ENCODE peak calls at places on chromosomes 5 and 9, in ten cellular contexts. Z is kidney, B is AG09309, W is nephron progenitor cell, X is AG09319, C is fibroblast of villous mesenchyme, Q is WTC11, Y is left ventricle myocardium inferior, A is BE2C, U is A549. O is an unnamed sample.

GRCh38 chr5:73861313-73861978 is 235.4 kb downstream of the ARHGEF28 start:
- DNase-seq in A (no peak), Y (no peak), W (no peak), U (no peak), C (no peak), X (peak; percentile 19), Z (no peak), B (no peak), Q (no peak), O (peak; percentile 50)

GRCh38 chr5:88190106-88190834 is 78.4 kb downstream of the TMEM161B start:
- DNase-seq in U (peak; percentile 2), B (no peak), A (no peak), W (no peak), Y (no peak), X (no peak), Q (peak; percentile 24), Z (no peak), C (no peak), O (peak; percentile 18)

GRCh38 chr9:2767800-2768199 is 50.5 kb downstream of the KCNV2 start:
- DNase-seq in W (no peak), X (no peak), Z (no peak), Y (no peak), C (no peak), U (no peak), B (no peak), Q (no peak), A (no peak), O (no peak)

GRCh38 chr9:93575706-93576295 is 583 bp upstream of the PHF2 start:
- DNase-seq in B (no peak), W (peak; percentile 31), Z (no peak), X (no peak), Q (no peak), Y (peak; percentile 48), A (no peak), C (peak; percentile 36), U (peak; percentile 39), O (no peak)

GRCh38 chr5:123530728-123531127 is 18.8 kb downstream of the CSNK1G3 start:
- DNase-seq in Z (no peak), C (no peak), U (no peak), B (no peak), Y (no peak), A (no peak), W (no peak), X (no peak), Q (no peak), O (peak; percentile 17)

GRCh38 chr9:96137666-96138429 is 164.1 kb downstream of the HSD17B3 start:
- DNase-seq in Q (no peak), C (peak; percentile 35), Z (no peak), U (no peak), A (no peak), Y (no peak), W (no peak), X (no peak), B (no peak), O (peak; percentile 47)

GRCh38 chr5:160263326-160263850 is 34.1 kb downstream of the FABP6 start:
- DNase-seq in W (no peak), A (no peak), C (no peak), Y (no peak), Z (no peak), U (no peak), Q (no peak), B (no peak), X (no peak), O (no peak)

GRCh38 chr9:123929870-123930831 is at the start of gene DENND1A:
- DNase-seq in A (peak; percentile 96), Z (peak; percentile 97), X (peak; percentile 72), U (peak; percentile 85), Q (peak; percentile 95), B (no peak), C (peak; percentile 88), W (peak; percentile 96), Y (peak; percentile 94), O (peak; percentile 88)

GRCh38 chr5:63931841-63932240 is 30.4 kb downstream of the HTR1A start:
- DNase-seq in Q (no peak), Y (no peak), C (no peak), Z (no peak), X (no peak), U (no peak), W (no peak), A (no peak), B (no peak), O (no peak)

GRCh38 chr9:111598730-111599091 is 736 bp downstream of the PTGR1 start:
- DNase-seq in W (peak; percentile 10), U (no peak), B (no peak), Y (peak; percentile 29), C (peak; percentile 80), X (no peak), A (no peak), Q (no peak), Z (no peak), O (peak; percentile 62)

GRCh38 chr9:92489209-92489608 is 6.9 kb upstream of the ASPN start:
- DNase-seq in W (no peak), Z (no peak), X (no peak), C (no peak), U (no peak), Q (no peak), B (no peak), Y (no peak), A (no peak), O (no peak)

GRCh38 chr5:14685757-14686156 is 21.2 kb downstream of the OTULIN start:
- DNase-seq in X (no peak), C (peak; percentile 67), Q (peak; percentile 33), A (peak; percentile 43), Y (no peak), B (no peak), U (peak; percentile 56), W (peak; percentile 23), Z (no peak), O (peak; percentile 81)
- TF ChIP-seq CTCF in X (peak; percentile 73), C (peak; percentile 78), Q (peak; percentile 33), A (peak; percentile 79), Y (peak; percentile 70), B (peak; percentile 69), U (peak; percentile 73), W (peak; percentile 62), Z (peak; percentile 66), O (peak; percentile 76)

GRCh38 chr5:29252390-29252789 is 1941.1 kb upstream of the CDH6 start:
- DNase-seq in Y (no peak), U (no peak), Q (peak; percentile 12), C (no peak), A (no peak), X (no peak), W (no peak), Z (no peak), B (no peak), O (no peak)
- TF ChIP-seq CTCF in Y (no peak), U (no peak), Q (no peak), C (no peak), A (peak; percentile 19), X (no peak), W (no peak), Z (no peak), B (no peak), O (no peak)

GRCh38 chr5:78359831-78360673 is at the start of gene SCAMP1:
- DNase-seq in X (peak; percentile 82), Y (peak; percentile 92), B (peak; percentile 68), C (peak; percentile 93), Q (peak; percentile 86), A (peak; percentile 93), Z (peak; percentile 96), U (peak; percentile 91), W (peak; percentile 95), O (peak; percentile 95)
- TF ChIP-seq CTCF in X (no peak), Y (peak; percentile 72), B (peak; percentile 14), C (peak; percentile 25), Q (no peak), A (peak; percentile 14), Z (peak; percentile 8), U (no peak), W (no peak), O (no peak)

GRCh38 chr9:121464968-121465367 is 34.7 kb downstream of the GGTA1 start:
- DNase-seq in Q (no peak), Z (no peak), X (no peak), A (no peak), W (no peak), U (peak; percentile 9), Y (no peak), C (no peak), B (no peak), O (no peak)
- TF ChIP-seq CTCF in Q (no peak), Z (no peak), X (no peak), A (no peak), W (no peak), U (no peak), Y (no peak), C (no peak), B (no peak), O (no peak)

DNA sequence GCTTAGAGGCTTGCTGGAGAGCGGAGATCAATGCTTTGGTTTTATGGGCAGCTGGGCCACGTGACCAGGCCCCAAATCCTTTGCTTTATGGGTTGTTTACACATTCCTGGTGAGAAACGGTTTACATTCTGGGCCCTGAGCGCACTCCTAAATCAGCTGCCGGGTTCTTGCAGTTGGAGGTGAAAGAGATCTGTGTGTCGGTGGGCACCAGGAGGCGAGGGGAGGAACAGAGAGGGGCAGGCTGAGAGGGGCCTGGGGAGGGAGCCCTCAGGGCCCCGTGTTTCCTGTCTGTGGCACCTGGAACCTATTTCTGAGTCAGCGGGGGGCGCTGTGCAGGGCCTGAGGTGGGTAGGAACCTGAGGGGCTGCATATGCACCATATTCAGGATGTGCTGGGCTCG is 63.5 kb upstream of the HAND1 start:
- DNase-seq in A (no peak), W (peak; percentile 34), C (peak; percentile 72), Z (no peak), U (peak; percentile 18), B (no peak), Y (no peak), X (no peak), Q (peak; percentile 40), O (no peak)
- TF ChIP-seq CTCF in A (peak; percentile 13), W (no peak), C (no peak), Z (no peak), U (no peak), B (no peak), Y (no peak), X (no peak), Q (no peak), O (no peak)

DNA sequence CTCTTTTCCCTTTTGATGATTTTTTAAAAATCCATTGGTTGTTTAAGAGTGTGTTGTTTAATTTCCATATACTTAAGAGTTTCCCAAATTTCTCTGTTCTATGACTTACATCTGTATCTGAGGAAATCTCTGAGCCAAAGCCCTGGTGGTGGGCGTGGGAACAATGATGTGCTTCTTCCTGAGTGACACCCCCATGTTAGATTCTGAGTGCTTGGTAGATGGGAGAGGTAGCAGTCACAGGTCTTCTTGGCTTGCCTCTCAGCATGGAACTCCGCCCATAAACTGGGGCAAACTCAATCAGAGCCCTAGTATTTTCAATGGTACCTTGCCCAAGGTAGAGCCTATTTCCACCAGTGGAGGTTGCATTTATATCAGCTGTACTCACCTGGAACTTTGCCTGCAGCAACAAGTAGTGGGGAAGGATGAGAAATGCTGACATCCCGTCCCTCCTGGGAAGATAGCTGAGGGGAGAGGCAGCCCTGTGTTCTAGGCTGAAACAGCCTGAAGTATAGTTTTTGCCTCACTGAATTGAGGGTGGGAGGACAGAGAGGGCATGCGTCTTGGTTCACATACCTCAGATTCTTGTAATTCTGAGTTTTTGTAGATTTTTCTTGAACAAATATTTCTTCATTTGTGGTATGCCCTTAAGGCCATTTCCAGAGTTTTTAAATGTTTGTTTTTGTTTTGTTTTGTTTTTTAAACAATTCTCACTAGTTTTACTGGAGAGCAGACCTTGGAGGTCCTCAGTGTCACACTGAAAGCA is 26.4 kb downstream of the C9orf43 start:
- DNase-seq in U (peak; percentile 29), C (peak; percentile 47), Y (no peak), X (no peak), Q (no peak), W (no peak), A (no peak), Z (no peak), B (no peak), O (peak; percentile 70)
- TF ChIP-seq CTCF in U (no peak), C (no peak), Y (no peak), X (no peak), Q (no peak), W (no peak), A (no peak), Z (no peak), B (no peak), O (no peak)